ENCODE peak calls at places on chromosomes 5 and 9, in four cellular contexts. Q is heart left ventricle, Z is caudate nucleus, H is iPS-NIHi11. N is an unnamed sample.

GRCh38 chr5:179805070-179805528 is 1.6 kb downstream of the MGAT4B start:
- DNase-seq in Z (no peak), Q (no peak), H (no peak), N (no peak)

GRCh38 chr5:78781611-78782356 is 133.2 kb upstream of the LHFPL2 start:
- DNase-seq in H (no peak), Z (no peak), Q (no peak), N (no peak)

GRCh38 chr5:141840826-141841360 is 37.3 kb downstream of the PCDH1 start:
- DNase-seq in H (no peak), Z (no peak), Q (no peak), N (no peak)

GRCh38 chr5:180675036-180675635 is 25.7 kb upstream of the FLT4 start:
- DNase-seq in Q (no peak), H (no peak), Z (no peak), N (no peak)

GRCh38 chr5:93915142-93915553 is 173.7 kb upstream of the POU5F2 start:
- DNase-seq in Z (no peak), H (peak), Q (no peak), N (peak)

GRCh38 chr5:124726631-124727362 is 19.6 kb downstream of the ZNF608 start:
- DNase-seq in H (no peak), Q (no peak), Z (no peak), N (no peak)

GRCh38 chr5:53288511-53288910 is 179.0 kb upstream of the MOCS2 start:
- DNase-seq in Q (no peak), H (no peak), Z (no peak), N (no peak)

GRCh38 chr5:149959406-149960236 is 937 bp upstream of the SLC26A2 start:
- DNase-seq in Q (no peak), H (peak), Z (no peak), N (peak)

GRCh38 chr9:5982352-5982751 is 33.1 kb downstream of the RANBP6 start:
- DNase-seq in Z (no peak), H (no peak), Q (no peak), N (peak)

GRCh38 chr9:116549061-116549664 is 137.9 kb upstream of the TRIM32 start:
- DNase-seq in H (no peak), Q (peak), Z (no peak), N (peak)

GRCh38 chr5:97498657-97499056 is 315.6 kb upstream of the RIOK2 start:
- DNase-seq in Q (no peak), H (no peak), Z (no peak), N (no peak)

GRCh38 chr5:93596676-93597441 is 13.8 kb downstream of the NR2F1 start:
- DNase-seq in Q (no peak), Z (no peak), H (peak), N (no peak)

GRCh38 chr5:83564069-83564749 is 92.7 kb downstream of the VCAN start:
- DNase-seq in Z (no peak), Q (no peak), H (peak), N (peak)

GRCh38 chr9:135392511-135392910 is 87.1 kb upstream of the PPP1R26 start:
- DNase-seq in Q (no peak), Z (no peak), H (no peak), N (no peak)

GRCh38 chr9:130010151-130010988 is 32.6 kb downstream of the FNBP1 start:
- DNase-seq in Z (no peak), Q (no peak), H (no peak), N (no peak)

GRCh38 chr9:76756273-76756650 is 8.0 kb upstream of the PCA3 start:
- DNase-seq in Q (no peak), H (peak), Z (no peak), N (peak)

GRCh38 chr5:16712600-16712999 is 95.8 kb upstream of the RETREG1 start:
- DNase-seq in Z (no peak), Q (no peak), H (no peak), N (peak)

GRCh38 chr5:124910354-124911016 is 164.0 kb upstream of the ZNF608 start:
- DNase-seq in Z (no peak), Q (no peak), H (no peak), N (no peak)

GRCh38 chr5:62328772-62329491 is 22.9 kb downstream of the KIF2A start:
- DNase-seq in Q (no peak), Z (no peak), H (no peak), N (peak)

N was measured in EH.